ENCODE peak calls at places on chromosome 13, in nine cellular contexts. One of them, this sample, is unnamed.

GRCh38 chr13:94987869-94988268 is 275.5 kb upstream of the SOX21 start:
- DNase-seq in pancreas: no peak
- DNase-seq in CD8-positive, alpha-beta T cell: no peak
- DNase-seq in choroid plexus epithelial cell: no peak
- DNase-seq in Peyer's patch: no peak
- DNase-seq in AG09309: no peak
- DNase-seq in lung: no peak
- DNase-seq in colonic mucosa: no peak
- DNase-seq in lower leg skin: no peak
- DNase-seq in this sample: no peak

GRCh38 chr13:114063545-114064515 is 68.6 kb downstream of the RASA3 start:
- DNase-seq in pancreas: no peak
- DNase-seq in CD8-positive, alpha-beta T cell: no peak
- DNase-seq in choroid plexus epithelial cell: peak
- DNase-seq in Peyer's patch: no peak
- DNase-seq in AG09309: peak
- DNase-seq in lung: peak
- DNase-seq in colonic mucosa: no peak
- DNase-seq in lower leg skin: no peak
- DNase-seq in this sample: no peak

GRCh38 chr13:33227927-33228644 is 57.5 kb downstream of the STARD13 start:
- DNase-seq in pancreas: no peak
- DNase-seq in CD8-positive, alpha-beta T cell: no peak
- DNase-seq in choroid plexus epithelial cell: no peak
- DNase-seq in Peyer's patch: no peak
- DNase-seq in AG09309: no peak
- DNase-seq in lung: no peak
- DNase-seq in colonic mucosa: no peak
- DNase-seq in lower leg skin: no peak
- DNase-seq in this sample: no peak

GRCh38 chr13:99265162-99265822 is 7.1 kb upstream of the GPR18 start:
- DNase-seq in pancreas: no peak
- DNase-seq in CD8-positive, alpha-beta T cell: no peak
- DNase-seq in choroid plexus epithelial cell: no peak
- DNase-seq in Peyer's patch: no peak
- DNase-seq in AG09309: no peak
- DNase-seq in lung: no peak
- DNase-seq in colonic mucosa: no peak
- DNase-seq in lower leg skin: no peak
- DNase-seq in this sample: no peak

GRCh38 chr13:53238241-53238640 is 209.6 kb downstream of the OLFM4 start:
- DNase-seq in pancreas: no peak
- DNase-seq in CD8-positive, alpha-beta T cell: no peak
- DNase-seq in choroid plexus epithelial cell: no peak
- DNase-seq in Peyer's patch: no peak
- DNase-seq in AG09309: no peak
- DNase-seq in lung: no peak
- DNase-seq in colonic mucosa: no peak
- DNase-seq in lower leg skin: no peak
- DNase-seq in this sample: no peak

GRCh38 chr13:78608705-78609463 is 5.5 kb upstream of the POU4F1 start:
- DNase-seq in pancreas: no peak
- DNase-seq in CD8-positive, alpha-beta T cell: no peak
- DNase-seq in choroid plexus epithelial cell: no peak
- DNase-seq in Peyer's patch: no peak
- DNase-seq in AG09309: no peak
- DNase-seq in lung: no peak
- DNase-seq in colonic mucosa: no peak
- DNase-seq in lower leg skin: no peak
- DNase-seq in this sample: no peak

GRCh38 chr13:92197669-92198068 is 799.2 kb downstream of the GPC5 start:
- DNase-seq in pancreas: no peak
- DNase-seq in CD8-positive, alpha-beta T cell: no peak
- DNase-seq in choroid plexus epithelial cell: no peak
- DNase-seq in Peyer's patch: no peak
- DNase-seq in AG09309: no peak
- DNase-seq in lung: no peak
- DNase-seq in colonic mucosa: no peak
- DNase-seq in lower leg skin: no peak
- DNase-seq in this sample: no peak

GRCh38 chr13:77180011-77180410 is 146.9 kb downstream of the MYCBP2 start:
- DNase-seq in pancreas: no peak
- DNase-seq in CD8-positive, alpha-beta T cell: no peak
- DNase-seq in choroid plexus epithelial cell: no peak
- DNase-seq in Peyer's patch: no peak
- DNase-seq in AG09309: no peak
- DNase-seq in lung: no peak
- DNase-seq in colonic mucosa: no peak
- DNase-seq in lower leg skin: no peak
- DNase-seq in this sample: no peak

GRCh38 chr13:50129065-50129922 is 114.0 kb downstream of the KCNRG start:
- DNase-seq in pancreas: no peak
- DNase-seq in CD8-positive, alpha-beta T cell: no peak
- DNase-seq in choroid plexus epithelial cell: peak
- DNase-seq in Peyer's patch: no peak
- DNase-seq in AG09309: no peak
- DNase-seq in lung: no peak
- DNase-seq in colonic mucosa: no peak
- DNase-seq in lower leg skin: no peak
- DNase-seq in this sample: no peak

GRCh38 chr13:50526771-50527567 is 316.5 kb downstream of the DLEU7 start:
- DNase-seq in pancreas: no peak
- DNase-seq in CD8-positive, alpha-beta T cell: no peak
- DNase-seq in choroid plexus epithelial cell: no peak
- DNase-seq in Peyer's patch: no peak
- DNase-seq in AG09309: no peak
- DNase-seq in lung: no peak
- DNase-seq in colonic mucosa: no peak
- DNase-seq in lower leg skin: no peak
- DNase-seq in this sample: no peak

GRCh38 chr13:32001392-32001768 is 30.2 kb upstream of the FRY start:
- DNase-seq in pancreas: peak
- DNase-seq in CD8-positive, alpha-beta T cell: no peak
- DNase-seq in choroid plexus epithelial cell: peak
- DNase-seq in Peyer's patch: no peak
- DNase-seq in AG09309: no peak
- DNase-seq in lung: no peak
- DNase-seq in colonic mucosa: no peak
- DNase-seq in lower leg skin: no peak
- DNase-seq in this sample: no peak

GRCh38 chr13:101473458-101473857 is 21.0 kb downstream of the ITGBL1 start:
- DNase-seq in pancreas: no peak
- DNase-seq in CD8-positive, alpha-beta T cell: no peak
- DNase-seq in choroid plexus epithelial cell: peak
- DNase-seq in Peyer's patch: no peak
- DNase-seq in AG09309: no peak
- DNase-seq in lung: no peak
- DNase-seq in colonic mucosa: no peak
- DNase-seq in lower leg skin: no peak
- DNase-seq in this sample: no peak

GRCh38 chr13:95924389-95924994 is 128.7 kb downstream of the UGGT2 start:
- DNase-seq in pancreas: no peak
- DNase-seq in CD8-positive, alpha-beta T cell: no peak
- DNase-seq in choroid plexus epithelial cell: peak
- DNase-seq in Peyer's patch: no peak
- DNase-seq in AG09309: peak
- DNase-seq in lung: no peak
- DNase-seq in colonic mucosa: no peak
- DNase-seq in lower leg skin: no peak
- DNase-seq in this sample: no peak

GRCh38 chr13:53013113-53013512 is 15.5 kb upstream of the OLFM4 start:
- DNase-seq in pancreas: no peak
- DNase-seq in CD8-positive, alpha-beta T cell: no peak
- DNase-seq in choroid plexus epithelial cell: no peak
- DNase-seq in Peyer's patch: no peak
- DNase-seq in AG09309: no peak
- DNase-seq in lung: no peak
- DNase-seq in colonic mucosa: no peak
- DNase-seq in lower leg skin: no peak
- DNase-seq in this sample: no peak

GRCh38 chr13:28137556-28137955 is 789 bp upstream of the PAN3 start:
- DNase-seq in pancreas: no peak
- DNase-seq in CD8-positive, alpha-beta T cell: no peak
- DNase-seq in choroid plexus epithelial cell: no peak
- DNase-seq in Peyer's patch: no peak
- DNase-seq in AG09309: no peak
- DNase-seq in lung: no peak
- DNase-seq in colonic mucosa: peak
- DNase-seq in lower leg skin: no peak
- DNase-seq in this sample: no peak

DNA sequence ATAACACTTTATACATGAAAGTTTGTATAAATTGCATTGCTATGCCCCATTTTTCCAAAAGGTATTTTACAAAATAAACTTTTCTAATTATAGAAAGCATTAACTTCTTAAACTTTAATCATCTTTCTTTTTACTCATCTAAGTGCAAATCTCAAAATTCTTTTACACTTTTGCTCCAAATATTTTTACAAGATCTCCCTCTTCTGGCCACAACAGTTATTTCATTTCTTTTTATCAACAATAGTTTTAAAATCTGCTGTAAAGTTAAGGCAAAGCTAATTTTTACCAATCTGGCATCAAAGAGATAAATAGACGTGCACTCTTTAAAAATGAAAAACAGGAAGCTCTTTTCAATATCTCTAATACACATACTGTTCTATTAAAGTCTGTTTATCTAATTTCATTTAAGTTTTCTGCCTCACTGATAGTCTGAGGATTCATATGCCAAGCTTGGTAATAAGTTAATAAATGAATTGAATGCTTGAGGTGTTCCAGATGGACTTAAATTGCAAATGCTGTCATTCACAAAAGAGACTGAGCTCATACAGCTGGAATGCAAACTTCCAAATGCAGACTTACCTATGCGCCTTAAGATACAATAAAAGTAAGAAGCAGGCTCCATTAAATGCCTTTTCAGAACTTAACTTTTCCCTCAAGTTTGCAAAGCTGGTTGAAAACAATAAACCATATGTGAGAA is 583.0 kb upstream of the ATXN8OS start:
- DNase-seq in pancreas: no peak
- DNase-seq in CD8-positive, alpha-beta T cell: no peak
- DNase-seq in choroid plexus epithelial cell: peak
- DNase-seq in Peyer's patch: no peak
- DNase-seq in AG09309: no peak
- DNase-seq in lung: no peak
- DNase-seq in colonic mucosa: no peak
- DNase-seq in lower leg skin: no peak
- DNase-seq in this sample: no peak
- TF ChIP-seq CTCF in pancreas: no peak
- TF ChIP-seq CTCF in CD8-positive, alpha-beta T cell: no peak
- TF ChIP-seq CTCF in choroid plexus epithelial cell: peak
- TF ChIP-seq CTCF in Peyer's patch: no peak
- TF ChIP-seq CTCF in AG09309: no peak
- TF ChIP-seq CTCF in lung: no peak
- TF ChIP-seq CTCF in colonic mucosa: no peak
- TF ChIP-seq CTCF in lower leg skin: no peak
- TF ChIP-seq CTCF in this sample: no peak

GRCh38 chr13:109783815-109784589 is 2.4 kb downstream of the IRS2 start:
- DNase-seq in pancreas: peak
- DNase-seq in CD8-positive, alpha-beta T cell: no peak
- DNase-seq in choroid plexus epithelial cell: no peak
- DNase-seq in Peyer's patch: no peak
- DNase-seq in AG09309: no peak
- DNase-seq in lung: no peak
- DNase-seq in colonic mucosa: no peak
- DNase-seq in lower leg skin: no peak
- DNase-seq in this sample: peak

GRCh38 chr13:109786457-109787134 is at the start of gene IRS2:
- DNase-seq in pancreas: peak
- DNase-seq in CD8-positive, alpha-beta T cell: peak
- DNase-seq in choroid plexus epithelial cell: peak
- DNase-seq in Peyer's patch: peak
- DNase-seq in AG09309: peak
- DNase-seq in lung: peak
- DNase-seq in colonic mucosa: peak
- DNase-seq in lower leg skin: peak
- DNase-seq in this sample: peak

GRCh38 chr13:109785892-109786450 is 412 bp downstream of the IRS2 start:
- DNase-seq in pancreas: no peak
- DNase-seq in CD8-positive, alpha-beta T cell: no peak
- DNase-seq in choroid plexus epithelial cell: no peak
- DNase-seq in Peyer's patch: no peak
- DNase-seq in AG09309: no peak
- DNase-seq in lung: no peak
- DNase-seq in colonic mucosa: no peak
- DNase-seq in lower leg skin: no peak
- DNase-seq in this sample: no peak

GRCh38 chr13:109784590-109785140 is 1.7 kb downstream of the IRS2 start:
- DNase-seq in pancreas: peak
- DNase-seq in CD8-positive, alpha-beta T cell: peak
- DNase-seq in choroid plexus epithelial cell: peak
- DNase-seq in Peyer's patch: peak
- DNase-seq in AG09309: no peak
- DNase-seq in lung: peak
- DNase-seq in colonic mucosa: peak
- DNase-seq in lower leg skin: peak
- DNase-seq in this sample: peak

GRCh38 chr13:109785141-109785891 is 1.1 kb downstream of the IRS2 start:
- DNase-seq in pancreas: peak
- DNase-seq in CD8-positive, alpha-beta T cell: peak
- DNase-seq in choroid plexus epithelial cell: peak
- DNase-seq in Peyer's patch: peak
- DNase-seq in AG09309: no peak
- DNase-seq in lung: peak
- DNase-seq in colonic mucosa: peak
- DNase-seq in lower leg skin: peak
- DNase-seq in this sample: peak
- TF ChIP-seq CTCF in pancreas: no peak
- TF ChIP-seq CTCF in CD8-positive, alpha-beta T cell: no peak
- TF ChIP-seq CTCF in choroid plexus epithelial cell: no peak
- TF ChIP-seq CTCF in Peyer's patch: no peak
- TF ChIP-seq CTCF in AG09309: no peak
- TF ChIP-seq CTCF in lung: no peak
- TF ChIP-seq CTCF in colonic mucosa: no peak
- TF ChIP-seq CTCF in lower leg skin: no peak
- TF ChIP-seq CTCF in this sample: no peak

GRCh38 chr13:39682788-39683187 is 27.3 kb downstream of the COG6 start:
- DNase-seq in pancreas: no peak
- DNase-seq in CD8-positive, alpha-beta T cell: no peak
- DNase-seq in choroid plexus epithelial cell: no peak
- DNase-seq in Peyer's patch: no peak
- DNase-seq in AG09309: no peak
- DNase-seq in lung: no peak
- DNase-seq in colonic mucosa: no peak
- DNase-seq in lower leg skin: no peak
- DNase-seq in this sample: no peak
- TF ChIP-seq CTCF in pancreas: no peak
- TF ChIP-seq CTCF in CD8-positive, alpha-beta T cell: no peak
- TF ChIP-seq CTCF in choroid plexus epithelial cell: no peak
- TF ChIP-seq CTCF in Peyer's patch: no peak
- TF ChIP-seq CTCF in AG09309: no peak
- TF ChIP-seq CTCF in lung: no peak
- TF ChIP-seq CTCF in colonic mucosa: no peak
- TF ChIP-seq CTCF in lower leg skin: no peak
- TF ChIP-seq CTCF in this sample: no peak

DNA sequence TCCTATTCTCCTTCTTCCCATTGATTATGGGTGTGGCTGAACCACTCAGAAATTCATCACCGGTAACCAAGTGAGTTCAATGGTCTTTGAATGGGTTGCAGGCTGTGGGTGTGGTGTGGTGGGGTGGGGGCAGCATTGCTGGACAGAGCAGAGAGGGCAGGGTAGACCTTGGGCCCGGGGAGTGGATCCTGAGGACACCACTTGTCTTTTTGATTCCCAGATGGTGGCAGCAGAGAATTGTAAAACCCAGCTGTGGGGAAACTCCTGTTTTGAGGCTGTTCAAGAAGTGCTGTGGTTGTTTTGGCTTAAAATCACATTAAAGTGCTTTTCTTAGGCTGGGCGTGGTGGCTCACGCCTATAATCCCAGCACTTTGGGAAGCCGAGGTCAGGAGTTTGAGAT is 45.8 kb upstream of the RGCC start:
- DNase-seq in pancreas: no peak
- DNase-seq in CD8-positive, alpha-beta T cell: no peak
- DNase-seq in choroid plexus epithelial cell: peak
- DNase-seq in Peyer's patch: no peak
- DNase-seq in AG09309: peak
- DNase-seq in lung: no peak
- DNase-seq in colonic mucosa: no peak
- DNase-seq in lower leg skin: peak
- DNase-seq in this sample: no peak
- TF ChIP-seq CTCF in pancreas: no peak
- TF ChIP-seq CTCF in CD8-positive, alpha-beta T cell: no peak
- TF ChIP-seq CTCF in choroid plexus epithelial cell: peak
- TF ChIP-seq CTCF in Peyer's patch: no peak
- TF ChIP-seq CTCF in AG09309: peak
- TF ChIP-seq CTCF in lung: peak
- TF ChIP-seq CTCF in colonic mucosa: no peak
- TF ChIP-seq CTCF in lower leg skin: no peak
- TF ChIP-seq CTCF in this sample: no peak

This sample was measured in natural killer cell.